ENCODE peak calls at places on chromosomes 1 and 21, in seven cellular contexts. X is tibial artery, C is neural progenitor cell, K is IMR-90, O is heart right ventricle, Z is GM23338, E is HFF-Myc. D is an unnamed sample.

GRCh38 chr1:160656737-160657476 is 10.1 kb upstream of the SLAMF1 start:
- DNase-seq in O (no peak), E (no peak), C (no peak), Z (no peak), K (no peak), X (no peak), D (no peak)

GRCh38 chr21:31064803-31065202 is 26.5 kb upstream of the KRTAP19-8 start:
- DNase-seq in O (no peak), K (no peak), E (no peak), X (no peak), Z (no peak), C (no peak), D (no peak)

GRCh38 chr1:234515821-234516241 is 36.9 kb upstream of the TARBP1 start:
- DNase-seq in X (no peak), Z (peak), K (peak), O (no peak), E (peak), C (no peak), D (peak)

GRCh38 chr1:193480755-193481154 is 294.3 kb upstream of the B3GALT2 start:
- DNase-seq in X (no peak), C (no peak), O (no peak), E (no peak), K (no peak), Z (no peak), D (no peak)

GRCh38 chr1:66176012-66176715 is 357.8 kb upstream of the SGIP1 start:
- DNase-seq in X (no peak), Z (peak), C (peak), O (no peak), E (no peak), K (peak), D (peak)

GRCh38 chr1:157230500-157230899 is 92.3 kb upstream of the ETV3 start:
- DNase-seq in K (no peak), X (no peak), C (no peak), E (no peak), Z (no peak), O (no peak), D (no peak)

GRCh38 chr1:212630159-212630900 is 21.8 kb downstream of the ATF3 start:
- DNase-seq in C (peak), X (peak), O (peak), E (no peak), K (no peak), Z (peak), D (peak)

GRCh38 chr1:172005856-172006255 is 164.6 kb downstream of the DNM3 start:
- DNase-seq in O (no peak), X (no peak), C (no peak), K (peak), E (no peak), Z (no peak), D (peak)

GRCh38 chr1:12448746-12449177 is 169.2 kb downstream of the DHRS3 start:
- DNase-seq in C (no peak), X (peak), Z (no peak), O (no peak), E (no peak), K (peak), D (peak)

GRCh38 chr1:116990612-116991151 is 10.9 kb upstream of the CD101 start:
- DNase-seq in K (peak), E (no peak), Z (no peak), O (peak), X (peak), C (no peak), D (peak)

GRCh38 chr21:36288651-36289243 is 31.2 kb upstream of the MORC3 start:
- DNase-seq in X (no peak), O (no peak), K (peak), Z (no peak), C (no peak), E (no peak), D (no peak)

GRCh38 chr1:15765495-15766194 is 7.0 kb downstream of the FBLIM1 start:
- DNase-seq in X (no peak), C (no peak), E (no peak), Z (no peak), K (peak), O (no peak), D (peak)

GRCh38 chr1:81801834-81802531 is 1.2 kb downstream of the ADGRL2 start:
- DNase-seq in C (peak), Z (peak), X (peak), O (peak), E (no peak), K (peak), D (peak)

GRCh38 chr1:101190441-101190840 is 46.4 kb upstream of the S1PR1 start:
- DNase-seq in K (peak), Z (no peak), E (no peak), X (no peak), C (no peak), O (no peak), D (peak)

GRCh38 chr21:35904995-35905972 is 155.0 kb downstream of the SETD4 start:
- DNase-seq in K (no peak), E (no peak), X (peak), O (peak), C (no peak), Z (no peak), D (peak)

GRCh38 chr1:28580706-28581530 is 11.1 kb upstream of the RAB42 start:
- DNase-seq in E (no peak), K (peak), Z (peak), C (peak), O (no peak), X (no peak), D (peak)

GRCh38 chr1:30684881-30685795 is 38.2 kb downstream of the MATN1 start:
- DNase-seq in C (peak), O (no peak), K (no peak), Z (peak), X (no peak), E (no peak), D (no peak)

GRCh38 chr1:158646465-158646864 is 40.0 kb downstream of the SPTA1 start:
- DNase-seq in O (no peak), K (no peak), X (no peak), C (no peak), E (no peak), Z (no peak), D (no peak)
- TF ChIP-seq CTCF in O (no peak), K (no peak), X (no peak), C (no peak), E (no peak), Z (no peak), D (no peak)

GRCh38 chr1:217564833-217565232 is 66.1 kb downstream of the GPATCH2 start:
- DNase-seq in O (no peak), X (no peak), Z (no peak), K (no peak), C (no peak), E (no peak), D (no peak)

GRCh38 chr1:217563179-217563578 is 67.7 kb downstream of the GPATCH2 start:
- DNase-seq in E (no peak), X (no peak), O (no peak), K (no peak), Z (no peak), C (no peak), D (no peak)

GRCh38 chr1:217568200-217568599 is 62.7 kb downstream of the GPATCH2 start:
- DNase-seq in Z (no peak), O (no peak), K (no peak), C (no peak), X (no peak), E (no peak), D (no peak)

GRCh38 chr1:217561446-217561845 is 69.4 kb downstream of the GPATCH2 start:
- DNase-seq in E (no peak), O (no peak), C (no peak), Z (no peak), X (no peak), K (no peak), D (no peak)

DNA sequence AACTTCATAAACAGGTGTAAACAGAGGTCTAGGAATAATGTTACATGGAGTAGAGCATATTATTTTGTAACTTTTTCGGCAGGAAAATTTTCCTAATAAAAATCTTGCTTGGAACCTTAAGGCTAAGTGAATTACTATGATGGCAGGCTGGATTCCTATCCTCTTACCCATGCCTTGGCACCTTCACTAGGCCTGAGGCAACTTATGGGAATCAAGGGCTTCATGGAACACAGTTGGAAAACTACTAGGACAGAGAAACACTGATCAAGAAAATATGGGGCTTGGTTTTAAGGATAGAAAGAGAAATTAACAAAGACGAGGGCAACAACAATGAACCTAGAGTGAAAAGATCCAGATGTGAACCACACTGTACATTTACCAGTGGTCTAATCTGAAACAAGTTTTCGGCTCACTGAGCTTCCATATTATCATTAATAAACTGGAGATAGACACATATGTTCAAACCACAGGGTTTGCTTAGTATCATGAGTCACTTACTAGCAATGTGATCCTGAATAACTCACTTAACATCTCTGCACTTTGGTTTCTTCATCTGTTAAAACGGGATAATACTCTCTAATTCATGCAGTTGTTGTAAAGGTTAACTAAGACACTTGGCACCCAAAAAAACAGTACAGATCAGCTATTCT is 68.5 kb downstream of the GPATCH2 start:
- DNase-seq in K (peak), Z (no peak), C (no peak), O (no peak), X (no peak), E (peak), D (peak)
- H3K4me3 ChIP-seq in K (no peak), Z (no peak), C (no peak), O (no peak), X (no peak), E (no peak), D (no peak)

GRCh38 chr1:183583466-183583865 is 6.8 kb downstream of the NCF2 start:
- DNase-seq in E (no peak), C (no peak), O (no peak), K (peak), X (no peak), Z (no peak), D (peak)
- TF ChIP-seq CTCF in E (no peak), C (no peak), O (no peak), K (no peak), X (no peak), Z (no peak), D (no peak)

GRCh38 chr1:218585565-218586184 is 240.5 kb downstream of the TGFB2 start:
- DNase-seq in C (peak), E (no peak), O (no peak), K (peak), Z (peak), X (no peak), D (no peak)
- H3K4me3 ChIP-seq in C (no peak), E (no peak), O (no peak), K (no peak), Z (no peak), X (no peak), D (no peak)

DNA sequence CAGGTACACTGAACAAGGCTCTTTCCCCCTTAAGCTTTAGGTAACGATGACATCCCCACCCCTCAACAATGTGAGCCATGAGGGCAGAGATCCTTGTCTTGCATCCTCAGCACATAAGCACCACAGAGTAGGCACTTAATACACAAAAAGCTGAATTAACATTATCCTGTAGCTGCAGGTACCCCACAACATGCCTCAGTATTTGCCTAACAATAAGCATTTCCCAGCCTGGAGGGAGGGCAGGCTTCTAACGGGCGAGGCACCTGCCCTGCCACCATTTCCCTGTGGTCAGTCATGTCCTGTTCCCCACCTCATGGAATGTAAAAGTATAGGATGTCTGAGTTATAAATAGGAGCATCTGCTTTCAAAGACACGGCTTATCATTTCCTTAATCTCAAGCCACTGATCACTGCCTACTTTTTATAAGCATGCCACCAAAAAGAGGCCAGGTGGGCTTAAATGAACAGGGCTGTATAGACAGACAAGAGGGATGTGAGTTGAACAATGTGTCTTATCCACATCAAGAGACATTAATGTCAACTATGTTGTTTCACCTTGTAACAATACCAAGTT is 3.4 kb downstream of the CAPZB start:
- DNase-seq in X (no peak), K (no peak), Z (peak), C (no peak), E (no peak), O (no peak), D (no peak)
- TF ChIP-seq CTCF in X (no peak), K (no peak), Z (no peak), C (no peak), E (no peak), O (no peak), D (no peak)

GRCh38 chr1:14600405-14601150 is 2.1 kb downstream of the KAZN start:
- DNase-seq in E (no peak), O (no peak), C (peak), X (no peak), K (no peak), Z (no peak), D (no peak)

GRCh38 chr1:14598498-14599172 is at the start of gene KAZN:
- DNase-seq in Z (peak), X (no peak), O (peak), E (no peak), K (no peak), C (peak), D (no peak)

GRCh38 chr1:14599173-14599754 is 779 bp downstream of the KAZN start:
- DNase-seq in X (no peak), K (no peak), E (no peak), C (peak), Z (peak), O (no peak), D (no peak)

GRCh38 chr1:14598007-14598497 is 433 bp upstream of the KAZN start:
- DNase-seq in Z (peak), K (no peak), O (no peak), E (no peak), X (no peak), C (peak), D (no peak)

DNA sequence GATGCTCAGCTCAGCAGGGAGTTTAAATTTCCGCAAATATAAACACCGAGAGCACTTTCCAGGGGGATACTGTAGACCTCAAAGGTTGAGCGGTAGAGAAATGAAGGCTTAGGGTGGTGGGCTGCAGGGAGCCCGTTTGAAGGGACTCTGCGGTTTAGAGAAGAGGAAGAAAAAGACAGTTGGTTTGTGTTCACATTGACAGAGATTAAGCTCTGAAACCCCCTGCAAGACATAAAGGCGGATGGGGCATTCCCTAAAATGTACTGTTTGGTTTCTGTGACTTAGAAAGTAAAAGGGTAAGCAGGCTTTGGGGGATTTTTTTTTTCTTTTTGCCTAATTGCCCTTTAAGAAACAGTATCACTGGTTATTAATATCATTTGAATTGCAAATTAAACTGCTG is 1.3 kb downstream of the KAZN start:
- DNase-seq in X (no peak), E (no peak), K (no peak), C (no peak), Z (no peak), O (no peak), D (no peak)
- H3K4me3 ChIP-seq in X (no peak), E (no peak), K (peak), C (peak), Z (peak), O (peak), D (no peak)

GRCh38 chr1:223136086-223136485 is 7.0 kb downstream of the TLR5 start:
- DNase-seq in E (no peak), O (no peak), C (peak), K (no peak), X (no peak), Z (peak), D (no peak)

GRCh38 chr1:223133824-223134435 is 9.1 kb downstream of the TLR5 start:
- DNase-seq in K (peak), X (peak), C (peak), Z (peak), O (peak), E (no peak), D (peak)

GRCh38 chr1:223129229-223129851 is 13.7 kb downstream of the TLR5 start:
- DNase-seq in O (peak), Z (peak), E (no peak), X (peak), C (peak), K (peak), D (peak)

GRCh38 chr1:223135176-223135575 is 7.9 kb downstream of the TLR5 start:
- DNase-seq in C (no peak), K (peak), Z (no peak), X (peak), O (peak), E (no peak), D (peak)

DNA sequence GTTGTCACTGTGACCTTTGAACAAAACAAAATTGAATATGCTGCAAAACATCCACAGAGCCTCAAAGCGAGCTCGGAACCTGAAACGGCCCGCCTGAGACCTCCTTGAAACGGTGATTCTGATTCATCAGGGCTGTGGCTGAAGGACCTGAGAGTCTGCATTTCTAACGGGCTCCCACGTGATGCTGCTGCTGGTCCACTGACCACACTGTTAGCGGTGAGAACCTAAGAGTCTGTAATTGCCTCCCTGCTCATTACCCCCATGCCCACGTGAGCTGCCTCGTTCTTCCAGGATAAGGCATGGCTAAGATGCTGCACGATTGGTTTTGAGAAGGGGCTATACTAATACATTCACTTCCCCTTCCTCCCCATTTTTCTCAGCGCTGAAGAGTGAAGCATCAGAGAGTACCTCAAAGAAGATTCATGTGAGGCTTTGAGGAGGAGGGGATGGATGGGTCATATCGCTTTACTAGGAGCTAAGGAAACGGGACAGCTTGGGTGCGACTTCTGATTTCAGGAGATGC is 9.7 kb downstream of the TLR5 start:
- DNase-seq in Z (no peak), X (no peak), E (no peak), O (no peak), K (no peak), C (no peak), D (no peak)
- TF ChIP-seq CTCF in Z (no peak), X (no peak), E (no peak), O (no peak), K (no peak), C (no peak), D (no peak)